ENCODE peak calls at places on chromosomes 11 and 22, in seven cellular contexts. H, Q, Y, C, J, S and U are unnamed samples.
A peak's percentile ranks its signal among the peaks of the same experiment; 100 is the strongest.

GRCh38 chr22:50660306-50660705 is 12.3 kb upstream of the SHANK3 start:
- DNase-seq in J (no peak), Q (no peak), Y (no peak), S (no peak), H (no peak), C (no peak), U (no peak)

GRCh38 chr11:37643968-37644367 is 1045.9 kb upstream of the RAG2 start:
- DNase-seq in C (no peak), Y (no peak), J (no peak), S (no peak), H (no peak), Q (no peak), U (no peak)

GRCh38 chr22:49266561-49267519 is 560.8 kb downstream of the BRD1 start:
- DNase-seq in Y (no peak), J (no peak), C (no peak), S (no peak), Q (no peak), H (no peak), U (no peak)

GRCh38 chr22:38881997-38882396 is 10.0 kb upstream of the CBX6 start:
- DNase-seq in Y (no peak), C (no peak), J (no peak), H (no peak), Q (no peak), S (no peak), U (no peak)

GRCh38 chr11:18492888-18493287 is 33.9 kb downstream of the TSG101 start:
- DNase-seq in J (no peak), H (no peak), Q (no peak), C (no peak), S (no peak), Y (peak; percentile 84), U (no peak)

GRCh38 chr11:63489879-63490278 is 1.1 kb downstream of the PLAAT5 start:
- DNase-seq in J (no peak), H (no peak), C (peak; percentile 42), Y (no peak), S (no peak), Q (peak; percentile 58), U (no peak)

GRCh38 chr11:12526789-12527188 is 147.4 kb upstream of the TEAD1 start:
- DNase-seq in Y (no peak), C (peak; percentile 57), J (no peak), H (no peak), S (peak; percentile 83), Q (no peak), U (no peak)

GRCh38 chr22:49417833-49418232 is 409.8 kb downstream of the BRD1 start:
- DNase-seq in Q (no peak), C (no peak), Y (no peak), H (no peak), J (no peak), S (no peak), U (no peak)

GRCh38 chr11:45455536-45455935 is 169.4 kb upstream of the SYT13 start:
- DNase-seq in S (peak; percentile 35), Q (no peak), Y (no peak), H (no peak), C (no peak), J (no peak), U (no peak)

GRCh38 chr11:130831506-130832385 is 84.5 kb downstream of the SNX19 start:
- DNase-seq in Y (no peak), C (no peak), J (no peak), S (no peak), H (no peak), Q (no peak), U (no peak)

GRCh38 chr11:87428266-87428665 is 390.5 kb downstream of the TMEM135 start:
- DNase-seq in J (no peak), Q (no peak), H (no peak), S (peak; percentile 60), Y (no peak), C (peak; percentile 47), U (no peak)

GRCh38 chr11:2991477-2992233 is 474 bp downstream of the NAP1L4 start:
- DNase-seq in Q (no peak), H (no peak), Y (peak; percentile 86), J (no peak), C (peak; percentile 12), S (peak; percentile 86), U (peak; percentile 32)

DNA sequence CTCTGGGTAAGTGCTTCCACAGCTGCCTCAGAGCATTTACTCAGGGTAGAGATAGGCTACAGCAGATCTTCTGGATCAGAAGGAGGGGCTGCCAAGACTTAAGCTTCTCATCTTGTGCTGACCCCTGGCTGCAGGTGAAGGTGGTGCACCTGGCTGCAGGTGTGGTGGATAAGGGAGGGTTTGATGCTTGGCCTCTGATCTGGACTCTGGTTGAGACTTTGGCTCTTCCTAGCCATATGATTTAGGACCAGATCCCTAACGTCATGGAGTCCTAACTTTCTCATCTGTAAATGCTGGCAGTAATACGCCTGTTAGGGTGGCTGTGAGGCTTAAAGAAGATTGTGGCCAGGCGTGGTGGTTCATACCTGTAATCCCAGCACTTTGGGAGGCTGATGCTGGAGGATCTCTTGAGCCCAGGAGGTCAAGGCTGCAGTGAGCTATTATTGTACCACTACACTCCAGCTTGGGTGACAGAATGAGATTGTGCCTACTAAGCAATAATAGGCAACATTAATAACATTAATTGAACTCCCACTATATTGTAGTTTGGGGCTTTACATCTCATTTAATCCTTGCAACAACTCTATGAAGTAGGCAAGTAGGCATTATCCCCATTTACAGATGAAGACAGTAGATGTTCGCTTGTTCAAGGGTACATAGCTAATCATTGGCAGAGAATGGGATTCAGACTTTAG is 10.7 kb downstream of the DTX4 start:
- DNase-seq in S (no peak), H (no peak), J (no peak), Q (no peak), Y (no peak), C (no peak), U (no peak)
- H3K36me3 ChIP-seq in S (no peaks in the 10 kb centered on the region), H (no peaks in the 10 kb centered on the region), J (no peaks in the 10 kb centered on the region), Q (no peaks in the 10 kb centered on the region), Y (no peaks in the 10 kb centered on the region), C (no peaks in the 10 kb centered on the region), U (no peaks in the 10 kb centered on the region)

DNA sequence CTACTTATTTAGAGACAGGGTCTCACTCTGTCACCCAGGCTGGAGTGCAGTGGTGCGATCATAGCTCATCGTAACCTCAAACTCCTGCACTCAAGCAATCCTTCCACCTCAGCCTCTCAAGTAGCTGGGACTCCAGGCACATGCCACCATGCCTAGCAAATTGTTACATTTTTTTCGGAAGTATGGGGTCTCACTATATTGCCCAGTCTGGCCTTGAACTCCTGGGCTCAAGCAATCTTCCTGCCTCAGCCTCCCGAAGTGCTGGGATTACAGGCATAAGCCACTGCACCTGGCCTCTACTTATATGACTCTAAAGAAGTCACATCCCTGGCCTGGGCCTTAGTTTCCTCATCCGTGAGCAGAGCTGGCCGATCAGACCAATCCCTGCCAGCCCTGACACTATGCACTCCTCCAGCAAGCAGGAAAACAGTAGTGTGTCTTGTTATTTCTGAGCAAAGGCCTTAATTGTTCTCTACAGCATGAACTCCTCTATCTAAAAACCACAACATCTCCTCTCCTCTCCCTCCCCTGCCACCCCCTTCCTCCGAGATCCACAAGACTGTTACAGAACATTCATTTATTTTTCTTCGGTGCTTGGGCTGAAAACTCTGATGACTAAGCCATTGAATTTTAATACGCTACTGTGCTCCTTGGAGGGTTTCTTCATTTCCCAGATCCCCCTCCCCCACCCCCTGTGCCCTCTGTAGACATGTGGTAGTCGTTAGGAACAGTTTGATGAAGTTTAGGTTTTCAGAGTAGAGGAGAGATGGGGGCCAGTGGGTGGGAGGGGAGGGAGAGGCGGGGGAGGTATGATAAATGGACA is 91.5 kb downstream of the ABTB2 start:
- DNase-seq in C (peak; percentile 82), J (no peak), Y (no peak), H (no peak), S (peak; percentile 86), Q (no peak), U (no peak)
- H3K27ac ChIP-seq in C (peak overlapping the region; percentile 30), J (no peak overlapping the region), Y (no peak overlapping the region), H (no peak overlapping the region), S (peak overlapping the region; percentile 52), Q (peak overlapping the region; percentile 33), U (no peak overlapping the region)

DNA sequence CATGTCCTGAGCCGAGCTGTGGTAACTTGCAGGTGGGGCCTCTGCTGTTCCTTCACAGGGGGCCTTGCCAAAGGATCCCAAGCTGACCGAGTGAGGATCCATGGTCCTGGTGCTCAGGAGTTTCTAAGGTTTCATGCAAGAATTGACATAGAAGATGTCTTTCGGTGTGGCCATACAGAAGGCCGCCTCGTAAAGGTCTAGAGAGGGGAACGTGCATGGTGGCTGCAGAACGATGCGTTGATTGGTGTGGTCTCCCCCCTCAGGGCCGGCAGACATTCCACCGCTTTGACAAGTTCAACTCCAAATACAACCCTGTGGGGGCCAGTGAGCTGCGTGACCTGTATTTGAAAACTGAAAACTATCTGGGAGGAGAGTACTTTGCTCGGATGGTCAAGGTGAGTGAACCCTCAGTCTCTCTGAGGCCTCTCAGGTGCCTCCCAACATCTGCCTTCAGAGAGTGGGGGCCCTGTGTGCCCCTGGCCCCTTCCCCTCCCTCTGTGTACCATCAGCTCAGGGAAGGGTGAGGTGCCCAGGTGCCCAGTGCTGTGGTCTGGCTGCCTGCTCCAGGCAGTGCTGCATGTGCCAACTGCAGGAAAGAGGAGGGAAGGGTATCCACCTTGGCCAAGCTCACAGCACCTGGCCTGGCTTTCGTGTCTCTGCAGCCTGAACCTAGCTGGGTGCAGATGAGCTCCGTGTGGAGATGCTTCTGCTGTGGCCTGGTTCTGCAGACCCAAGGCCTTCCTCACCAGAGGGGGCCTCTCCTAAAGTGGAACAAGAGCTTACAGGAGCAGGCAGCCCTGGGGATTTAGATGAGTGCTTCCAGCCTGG is 39.8 kb downstream of the AMPD3 start:
- DNase-seq in H (no peak), Y (no peak), Q (no peak), C (no peak), J (no peak), S (no peak), U (no peak)
- H3K36me3 ChIP-seq in H (peaks cover 54% of the 10 kb centered on the region), Y (no peaks in the 10 kb centered on the region), Q (no peaks in the 10 kb centered on the region), C (no peaks in the 10 kb centered on the region), J (peaks cover 85% of the 10 kb centered on the region), S (no peaks in the 10 kb centered on the region), U (peaks cover 75% of the 10 kb centered on the region)

GRCh38 chr22:42683599-42684283 is 34.5 kb upstream of the CYB5R3 start:
- DNase-seq in H (no peak), Y (no peak), C (no peak), Q (no peak), S (peak; percentile 70), J (no peak), U (peak; percentile 71)

GRCh38 chr22:42684462-42685195 is 35.4 kb upstream of the CYB5R3 start:
- DNase-seq in Q (no peak), Y (no peak), S (peak; percentile 56), H (no peak), J (no peak), C (peak; percentile 27), U (peak; percentile 55)

GRCh38 chr22:42688241-42688913 is 32.3 kb downstream of the A4GALT start:
- DNase-seq in H (no peak), J (no peak), Y (peak; percentile 89), C (peak; percentile 77), S (peak; percentile 96), Q (peak; percentile 81), U (peak; percentile 95)

GRCh38 chr22:42686756-42687491 is 33.7 kb downstream of the A4GALT start:
- DNase-seq in Y (no peak), S (no peak), J (no peak), H (no peak), C (no peak), Q (no peak), U (no peak)

DNA sequence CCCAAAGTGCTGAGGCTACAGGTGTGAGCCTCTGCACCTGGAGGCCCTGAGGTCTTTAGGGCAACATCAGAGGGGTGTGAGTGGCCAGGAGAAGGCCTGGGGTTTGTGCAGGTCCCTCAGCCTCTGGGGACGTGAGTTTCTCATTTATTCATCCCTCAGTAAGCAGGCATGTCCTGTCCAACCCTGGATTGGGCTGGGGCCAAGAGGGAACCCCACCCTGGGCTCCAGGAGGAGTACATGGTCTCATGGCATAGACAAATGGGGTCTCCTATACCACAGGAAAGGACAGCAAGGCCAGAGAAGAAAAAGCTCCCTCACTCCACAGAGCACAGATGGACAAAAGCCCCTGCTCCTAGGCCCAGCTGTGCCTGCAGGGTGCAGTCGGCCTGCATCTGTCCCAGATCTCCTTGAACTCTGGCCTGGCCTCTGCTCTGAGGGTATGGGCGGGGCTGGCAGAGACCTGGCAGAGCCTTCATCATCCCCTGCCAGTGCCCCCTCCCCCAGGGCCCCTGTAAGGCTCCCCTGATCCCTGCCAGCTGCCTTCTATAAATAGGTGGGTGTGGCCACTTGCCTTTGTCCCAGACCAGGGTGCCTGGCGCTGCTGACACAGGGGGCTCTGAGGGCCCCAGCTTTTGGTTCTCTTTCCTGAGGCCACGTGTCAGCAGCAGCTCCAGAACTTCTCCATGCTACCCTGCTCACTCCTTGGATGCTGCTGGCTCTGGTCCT is 34.6 kb downstream of the A4GALT start:
- DNase-seq in Q (no peak), S (no peak), C (no peak), H (no peak), Y (peak; percentile 60), J (no peak), U (peak; percentile 86)
- H3K27ac ChIP-seq in Q (peak overlapping the region; percentile 10), S (no peak overlapping the region), C (no peak overlapping the region), H (no peak overlapping the region), Y (peak overlapping the region; percentile 79), J (no peak overlapping the region), U (peak overlapping the region; percentile 97)